ENCODE peak calls at places on chromosomes 6 and 20, in eight cellular contexts. Y, C, B, K, J, A, Z and N are unnamed samples.

GRCh38 chr20:20837574-20838021 is 125.2 kb upstream of the RALGAPA2 start:
- DNase-seq in Y (peak), C (peak), B (peak), K (peak), J (peak), A (peak), Z (peak), N (peak)

GRCh38 chr6:19964115-19964514 is 126.9 kb downstream of the ID4 start:
- DNase-seq in Y (no peak), C (no peak), B (no peak), K (no peak), J (no peak), A (no peak), Z (no peak), N (no peak)

GRCh38 chr6:117167520-117168271 is 97.7 kb upstream of the VGLL2 start:
- DNase-seq in Y (peak), C (no peak), B (peak), K (peak), J (peak), A (peak), Z (no peak), N (peak)

GRCh38 chr20:54267510-54268003 is 59.7 kb downstream of the PFDN4 start:
- DNase-seq in Y (peak), C (no peak), B (peak), K (no peak), J (peak), A (peak), Z (no peak), N (no peak)

GRCh38 chr6:142322504-142323198 is 20.8 kb downstream of the ADGRG6 start:
- DNase-seq in Y (no peak), C (no peak), B (no peak), K (no peak), J (no peak), A (no peak), Z (no peak), N (no peak)

GRCh38 chr20:1381753-1382591 is 10.9 kb downstream of the FKBP1A start:
- DNase-seq in Y (peak), C (no peak), B (peak), K (no peak), J (no peak), A (no peak), Z (no peak), N (no peak)

GRCh38 chr6:130162421-130162820 is 60.3 kb downstream of the SAMD3 start:
- DNase-seq in Y (no peak), C (no peak), B (peak), K (no peak), J (no peak), A (no peak), Z (no peak), N (no peak)

GRCh38 chr6:41185991-41186675 is 14.8 kb downstream of the TREML2 start:
- DNase-seq in Y (no peak), C (no peak), B (no peak), K (no peak), J (no peak), A (no peak), Z (no peak), N (no peak)

GRCh38 chr6:163720005-163720404 is 305.5 kb downstream of the QKI start:
- DNase-seq in Y (no peak), C (no peak), B (no peak), K (no peak), J (no peak), A (no peak), Z (no peak), N (no peak)

GRCh38 chr20:824490-824889 is 9.0 kb upstream of the FAM110A start:
- DNase-seq in Y (no peak), C (no peak), B (no peak), K (no peak), J (no peak), A (no peak), Z (no peak), N (no peak)

GRCh38 chr6:79993012-79993910 is 11.2 kb upstream of the TTK start:
- DNase-seq in Y (no peak), C (no peak), B (no peak), K (no peak), J (no peak), A (no peak), Z (no peak), N (no peak)

GRCh38 chr6:95923518-95923917 is 92.3 kb upstream of the FUT9 start:
- DNase-seq in Y (no peak), C (peak), B (no peak), K (peak), J (peak), A (no peak), Z (no peak), N (peak)

GRCh38 chr6:157267109-157267611 is 56.2 kb downstream of the TMEM242 start:
- DNase-seq in Y (no peak), C (no peak), B (no peak), K (no peak), J (no peak), A (no peak), Z (no peak), N (no peak)

GRCh38 chr6:75620387-75621304 is 19.0 kb downstream of the SENP6 start:
- DNase-seq in Y (no peak), C (no peak), B (no peak), K (no peak), J (no peak), A (no peak), Z (no peak), N (no peak)

GRCh38 chr6:41798901-41799300 is 11.4 kb downstream of the TOMM6 start:
- DNase-seq in Y (no peak), C (no peak), B (no peak), K (no peak), J (no peak), A (no peak), Z (no peak), N (no peak)

GRCh38 chr20:15236812-15237211 is 899.4 kb upstream of the FLRT3 start:
- DNase-seq in Y (peak), C (no peak), B (peak), K (peak), J (peak), A (peak), Z (no peak), N (peak)

GRCh38 chr6:143376861-143377260 is 73.6 kb downstream of the ADAT2 start:
- DNase-seq in Y (no peak), C (no peak), B (no peak), K (no peak), J (no peak), A (no peak), Z (peak), N (no peak)

GRCh38 chr6:119024111-119024510 is 54.4 kb downstream of the FAM184A start:
- DNase-seq in Y (no peak), C (no peak), B (no peak), K (no peak), J (no peak), A (no peak), Z (no peak), N (no peak)

GRCh38 chr6:168518867-168519266 is 77.9 kb downstream of the SMOC2 start:
- DNase-seq in Y (no peak), C (no peak), B (no peak), K (no peak), J (no peak), A (no peak), Z (no peak), N (no peak)

GRCh38 chr6:87737948-87738347 is 35.9 kb upstream of the AKIRIN2 start:
- DNase-seq in Y (no peak), C (no peak), B (no peak), K (no peak), J (no peak), A (no peak), Z (no peak), N (no peak)

GRCh38 chr6:15305496-15305895 is 59.6 kb downstream of the JARID2 start:
- DNase-seq in Y (no peak), C (no peak), B (no peak), K (no peak), J (no peak), A (no peak), Z (no peak), N (no peak)

GRCh38 chr20:53919886-53920285 is 150.5 kb downstream of the BCAS1 start:
- DNase-seq in Y (no peak), C (no peak), B (no peak), K (no peak), J (no peak), A (no peak), Z (no peak), N (no peak)

GRCh38 chr20:36497856-36498255 is 43.5 kb upstream of the MYL9 start:
- DNase-seq in Y (no peak), C (no peak), B (no peak), K (no peak), J (no peak), A (peak), Z (no peak), N (no peak)

GRCh38 chr6:4670295-4670694 is 105.9 kb upstream of the CDYL start:
- DNase-seq in Y (no peak), C (no peak), B (no peak), K (no peak), J (no peak), A (no peak), Z (no peak), N (no peak)

GRCh38 chr6:41727705-41728072 is 7.7 kb downstream of the TFEB start:
- DNase-seq in Y (no peak), C (no peak), B (no peak), K (no peak), J (no peak), A (no peak), Z (no peak), N (no peak)

GRCh38 chr20:41047279-41047974 is 18.8 kb downstream of the TOP1 start:
- DNase-seq in Y (no peak), C (no peak), B (no peak), K (no peak), J (no peak), A (no peak), Z (no peak), N (peak)

GRCh38 chr20:57783956-57784837 is 74.4 kb upstream of the PMEPA1 start:
- DNase-seq in Y (no peak), C (no peak), B (no peak), K (no peak), J (no peak), A (no peak), Z (no peak), N (no peak)

GRCh38 chr6:45952546-45952945 is 63.1 kb downstream of the CLIC5 start:
- DNase-seq in Y (no peak), C (no peak), B (no peak), K (no peak), J (no peak), A (no peak), Z (no peak), N (no peak)
- TF ChIP-seq CTCF in Y (no peak), C (no peak), B (no peak), K (no peak), J (no peak), A (no peak), Z (no peak), N (no peak)

DNA sequence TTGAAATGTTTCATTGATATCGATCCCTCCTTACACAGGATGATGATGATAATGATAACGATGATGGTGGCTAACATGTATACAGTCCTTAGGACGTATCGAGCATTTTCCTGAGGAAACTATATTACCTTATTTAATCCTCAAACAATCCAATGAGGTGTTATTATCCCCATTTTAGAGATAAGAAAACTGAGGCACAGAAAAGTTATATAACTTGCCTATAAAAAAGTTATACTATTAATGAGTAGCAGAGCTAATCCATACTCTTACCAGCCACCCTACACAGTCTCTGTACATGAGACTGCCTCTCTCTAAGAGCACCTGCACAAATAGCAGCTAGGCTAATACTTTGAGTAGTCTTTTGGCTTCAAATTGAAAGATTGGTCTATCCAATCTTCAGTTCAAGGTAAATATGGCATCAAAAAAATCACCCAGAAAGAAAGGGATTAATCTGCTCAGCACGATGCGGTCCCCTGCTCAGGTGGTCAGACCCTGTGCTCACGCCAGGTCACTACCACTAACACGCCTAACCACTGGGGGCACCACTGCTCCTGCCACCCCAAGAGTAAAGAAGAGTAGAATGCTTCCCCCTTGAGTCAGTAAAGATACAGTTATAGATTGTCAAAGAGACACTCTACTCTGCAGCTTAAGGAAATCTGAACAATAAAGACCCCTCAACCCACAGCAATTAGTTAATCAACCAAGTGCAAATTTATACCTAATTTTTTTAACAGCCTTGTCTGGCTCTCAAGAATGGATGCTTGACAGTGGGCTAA is 15.0 kb downstream of the GABBR1 start:
- DNase-seq in Y (no peak), C (no peak), B (no peak), K (peak), J (no peak), A (no peak), Z (no peak), N (no peak)
- TF ChIP-seq CTCF in Y (no peak), C (no peak), B (no peak), K (peak), J (no peak), A (no peak), Z (peak), N (no peak)

GRCh38 chr6:17103715-17104114 is 1.9 kb downstream of the STMND1 start:
- DNase-seq in Y (no peak), C (no peak), B (no peak), K (no peak), J (no peak), A (no peak), Z (no peak), N (peak)
- TF ChIP-seq CTCF in Y (peak), C (no peak), B (peak), K (peak), J (no peak), A (peak), Z (peak), N (no peak)

DNA sequence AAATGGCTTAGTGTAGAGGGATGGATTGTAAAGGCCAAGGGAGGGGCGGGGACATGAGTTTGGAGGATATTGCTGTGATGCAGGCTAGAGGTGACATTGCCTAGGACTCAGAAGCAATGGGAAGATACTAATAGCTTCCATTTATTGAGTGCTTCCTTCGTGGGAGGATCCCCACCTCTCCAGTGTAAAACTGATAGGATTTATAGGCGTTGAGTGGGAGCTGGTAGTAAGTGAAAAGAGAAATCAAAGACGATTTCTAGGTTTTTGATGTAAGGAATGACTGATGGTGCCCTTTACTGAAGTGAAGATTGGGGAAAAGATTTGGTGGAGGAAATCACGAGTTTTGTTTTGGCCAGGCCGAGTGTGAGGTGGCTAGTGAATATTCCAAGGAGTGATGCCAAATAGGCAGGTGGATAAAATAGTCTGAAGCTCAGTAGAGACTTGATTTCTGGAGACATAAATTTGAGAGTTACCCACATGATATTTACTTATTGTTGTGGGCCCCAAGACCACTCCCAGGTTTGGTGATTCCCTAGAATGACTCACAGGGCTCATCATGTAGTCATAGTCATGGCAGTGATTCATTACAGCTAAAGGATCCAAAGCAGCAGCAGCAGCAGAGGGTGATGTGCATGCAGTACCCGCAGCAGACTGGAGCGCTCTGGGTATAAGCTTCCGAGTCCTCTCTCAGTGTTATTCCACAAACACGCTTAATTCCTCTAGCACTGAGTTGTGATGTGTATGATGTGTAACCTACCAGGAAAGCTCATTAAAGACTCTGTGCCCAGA is 10.2 kb downstream of the RPRD1B start:
- DNase-seq in Y (peak), C (no peak), B (peak), K (no peak), J (peak), A (no peak), Z (peak), N (peak)
- TF ChIP-seq CTCF in Y (peak), C (no peak), B (no peak), K (no peak), J (no peak), A (no peak), Z (peak), N (no peak)

DNA sequence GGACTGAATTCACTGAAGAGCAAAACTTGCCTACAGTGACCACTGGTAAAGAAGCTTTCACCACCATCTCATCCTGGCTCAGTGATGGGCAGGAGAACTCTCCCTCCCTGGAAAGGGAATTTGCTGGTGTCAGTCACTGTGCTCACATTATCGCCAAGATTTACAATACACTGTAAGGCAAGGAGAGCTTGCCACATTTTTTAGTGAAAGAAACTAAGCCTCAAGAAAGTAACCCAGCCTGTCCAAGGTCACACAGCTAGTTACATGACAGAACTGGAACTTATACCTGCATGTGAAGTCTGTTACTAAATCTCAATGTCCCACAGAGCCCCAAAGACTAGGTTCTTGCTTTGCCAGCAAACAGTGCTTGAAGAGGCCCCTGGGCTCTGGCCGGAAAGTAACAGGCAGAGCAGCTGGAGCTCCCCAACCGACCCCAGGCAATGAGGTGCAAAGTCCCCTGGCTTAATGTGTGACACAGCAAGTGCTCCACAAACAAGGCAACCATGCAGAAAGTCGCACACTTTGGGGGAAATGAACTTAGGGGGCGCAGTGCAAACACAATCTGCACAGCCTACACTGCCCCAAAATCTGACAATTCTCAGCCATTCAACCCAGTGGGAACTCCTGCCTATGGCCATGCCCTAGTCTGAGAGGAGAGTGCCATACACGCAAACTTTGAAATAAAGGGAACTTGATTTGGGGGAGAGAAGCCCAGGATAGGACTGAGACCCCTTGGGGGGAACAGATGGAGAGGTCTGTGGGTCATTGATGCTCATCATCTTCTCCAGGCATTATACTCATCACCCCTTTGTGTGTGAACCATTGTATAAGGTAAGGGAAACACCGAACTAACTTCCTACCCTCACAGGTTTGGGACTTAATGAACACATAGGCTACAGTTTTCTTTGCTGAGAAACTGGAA is 1.9 kb downstream of the BCL2L1 start:
- DNase-seq in Y (no peak), C (no peak), B (no peak), K (no peak), J (peak), A (peak), Z (no peak), N (peak)
- TF ChIP-seq CTCF in Y (peak), C (no peak), B (no peak), K (peak), J (no peak), A (no peak), Z (peak), N (no peak)

DNA sequence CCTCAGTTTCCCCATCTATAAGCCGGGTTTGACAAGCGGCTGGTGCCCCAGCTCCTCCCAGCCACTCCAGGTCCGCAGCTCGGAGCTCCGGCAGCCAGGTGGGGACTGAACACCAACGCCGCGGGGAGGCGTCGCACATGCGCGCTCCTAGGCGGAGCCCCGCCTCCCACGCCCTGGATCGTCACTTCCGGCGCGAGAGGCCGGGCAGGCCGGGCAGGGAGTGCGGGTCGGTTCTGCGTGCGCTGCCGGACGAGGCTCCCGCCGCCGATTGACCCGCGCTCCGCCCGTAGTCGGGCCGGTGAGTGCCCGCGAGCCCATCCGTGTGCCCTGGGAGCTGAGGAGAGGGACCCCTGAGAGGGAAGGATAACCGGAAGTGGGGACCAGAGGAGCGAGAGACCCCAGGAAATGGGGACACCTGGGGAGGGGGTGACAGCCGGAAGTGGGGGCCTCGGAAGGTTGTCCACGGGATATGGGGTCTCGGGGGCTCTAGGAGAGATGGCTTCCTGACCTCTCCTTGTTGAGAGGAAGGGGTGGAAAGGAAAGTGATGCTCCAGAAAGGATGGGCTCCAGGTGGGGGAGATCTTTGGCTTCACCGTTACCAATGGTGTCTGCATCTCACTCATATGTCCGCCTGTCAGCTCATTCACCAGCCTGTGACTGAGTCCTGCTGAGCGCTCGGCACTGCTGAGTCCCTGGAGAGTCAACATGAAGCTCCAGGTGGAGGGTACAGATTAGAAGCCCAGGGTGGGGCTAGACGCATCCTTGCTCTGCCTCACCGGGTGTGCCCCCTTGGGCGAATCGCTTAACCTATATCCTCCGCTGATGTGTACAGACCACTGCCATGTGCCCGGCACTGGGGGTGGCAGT is at the start of gene TTPAL:
- DNase-seq in Y (peak), C (peak), B (peak), K (peak), J (peak), A (peak), Z (no peak), N (peak)
- TF ChIP-seq CTCF in Y (peak), C (peak), B (peak), K (peak), J (peak), A (peak), Z (peak), N (no peak)